ENCODE peak calls at places on chromosome 20, in ten cellular contexts. One of them, this sample, is unnamed.

GRCh38 chr20:33733654-33734576 is 2.1 kb downstream of the ZNF341 start:
- DNase-seq in activated CD8-positive, alpha-beta memory T cell treated with anti-CD3 and anti-CD28 coated beads for 24 hours: no peak
- DNase-seq in GM23248: peak
- DNase-seq in bronchial epithelial cell: peak
- DNase-seq in stimulated activated CD8-positive, alpha-beta memory T cell treated with anti-CD3 and anti-CD28 coated beads, Interleukin-4, amount 100 ng/mL, for 1 hour: no peak
- DNase-seq in posterior cingulate gyrus: no peak
- DNase-seq in fibroblast of the aortic adventitia: peak
- DNase-seq in activated T-helper 1 cell treated with anti-CD3 and anti-CD28 coated beads, Interleukin-2, amount 50 U/mL, for 16 hours: no peak
- DNase-seq in ACHN: peak
- DNase-seq in NCI-H2107: no peak
- DNase-seq in this sample: peak

GRCh38 chr20:57499676-57500075 is 25.3 kb downstream of the CTCFL start:
- DNase-seq in activated CD8-positive, alpha-beta memory T cell treated with anti-CD3 and anti-CD28 coated beads for 24 hours: no peak
- DNase-seq in GM23248: no peak
- DNase-seq in bronchial epithelial cell: peak
- DNase-seq in stimulated activated CD8-positive, alpha-beta memory T cell treated with anti-CD3 and anti-CD28 coated beads, Interleukin-4, amount 100 ng/mL, for 1 hour: no peak
- DNase-seq in posterior cingulate gyrus: no peak
- DNase-seq in fibroblast of the aortic adventitia: no peak
- DNase-seq in activated T-helper 1 cell treated with anti-CD3 and anti-CD28 coated beads, Interleukin-2, amount 50 U/mL, for 16 hours: no peak
- DNase-seq in ACHN: no peak
- DNase-seq in NCI-H2107: no peak
- DNase-seq in this sample: no peak

GRCh38 chr20:25686081-25687077 is 10.3 kb downstream of the ZNF337 start:
- DNase-seq in activated CD8-positive, alpha-beta memory T cell treated with anti-CD3 and anti-CD28 coated beads for 24 hours: no peak
- DNase-seq in GM23248: no peak
- DNase-seq in bronchial epithelial cell: no peak
- DNase-seq in stimulated activated CD8-positive, alpha-beta memory T cell treated with anti-CD3 and anti-CD28 coated beads, Interleukin-4, amount 100 ng/mL, for 1 hour: no peak
- DNase-seq in posterior cingulate gyrus: no peak
- DNase-seq in fibroblast of the aortic adventitia: no peak
- DNase-seq in activated T-helper 1 cell treated with anti-CD3 and anti-CD28 coated beads, Interleukin-2, amount 50 U/mL, for 16 hours: no peak
- DNase-seq in ACHN: no peak
- DNase-seq in NCI-H2107: peak
- DNase-seq in this sample: no peak

GRCh38 chr20:47043076-47043475 is 148.4 kb downstream of the EYA2 start:
- DNase-seq in activated CD8-positive, alpha-beta memory T cell treated with anti-CD3 and anti-CD28 coated beads for 24 hours: no peak
- DNase-seq in GM23248: no peak
- DNase-seq in bronchial epithelial cell: no peak
- DNase-seq in stimulated activated CD8-positive, alpha-beta memory T cell treated with anti-CD3 and anti-CD28 coated beads, Interleukin-4, amount 100 ng/mL, for 1 hour: no peak
- DNase-seq in posterior cingulate gyrus: no peak
- DNase-seq in fibroblast of the aortic adventitia: no peak
- DNase-seq in activated T-helper 1 cell treated with anti-CD3 and anti-CD28 coated beads, Interleukin-2, amount 50 U/mL, for 16 hours: no peak
- DNase-seq in ACHN: no peak
- DNase-seq in NCI-H2107: no peak
- DNase-seq in this sample: no peak

GRCh38 chr20:54346269-54346668 is 129.1 kb upstream of the DOK5 start:
- DNase-seq in activated CD8-positive, alpha-beta memory T cell treated with anti-CD3 and anti-CD28 coated beads for 24 hours: no peak
- DNase-seq in GM23248: peak
- DNase-seq in bronchial epithelial cell: no peak
- DNase-seq in stimulated activated CD8-positive, alpha-beta memory T cell treated with anti-CD3 and anti-CD28 coated beads, Interleukin-4, amount 100 ng/mL, for 1 hour: no peak
- DNase-seq in posterior cingulate gyrus: no peak
- DNase-seq in fibroblast of the aortic adventitia: no peak
- DNase-seq in activated T-helper 1 cell treated with anti-CD3 and anti-CD28 coated beads, Interleukin-2, amount 50 U/mL, for 16 hours: no peak
- DNase-seq in ACHN: no peak
- DNase-seq in NCI-H2107: no peak
- DNase-seq in this sample: no peak

GRCh38 chr20:63344616-63345327 is 16.4 kb downstream of the CHRNA4 start:
- DNase-seq in activated CD8-positive, alpha-beta memory T cell treated with anti-CD3 and anti-CD28 coated beads for 24 hours: no peak
- DNase-seq in GM23248: peak
- DNase-seq in bronchial epithelial cell: no peak
- DNase-seq in stimulated activated CD8-positive, alpha-beta memory T cell treated with anti-CD3 and anti-CD28 coated beads, Interleukin-4, amount 100 ng/mL, for 1 hour: no peak
- DNase-seq in posterior cingulate gyrus: no peak
- DNase-seq in fibroblast of the aortic adventitia: peak
- DNase-seq in activated T-helper 1 cell treated with anti-CD3 and anti-CD28 coated beads, Interleukin-2, amount 50 U/mL, for 16 hours: no peak
- DNase-seq in ACHN: no peak
- DNase-seq in NCI-H2107: no peak
- DNase-seq in this sample: no peak

GRCh38 chr20:50305636-50306477 is 115.2 kb downstream of the CEBPB start:
- DNase-seq in activated CD8-positive, alpha-beta memory T cell treated with anti-CD3 and anti-CD28 coated beads for 24 hours: no peak
- DNase-seq in GM23248: peak
- DNase-seq in bronchial epithelial cell: peak
- DNase-seq in stimulated activated CD8-positive, alpha-beta memory T cell treated with anti-CD3 and anti-CD28 coated beads, Interleukin-4, amount 100 ng/mL, for 1 hour: no peak
- DNase-seq in posterior cingulate gyrus: no peak
- DNase-seq in fibroblast of the aortic adventitia: peak
- DNase-seq in activated T-helper 1 cell treated with anti-CD3 and anti-CD28 coated beads, Interleukin-2, amount 50 U/mL, for 16 hours: no peak
- DNase-seq in ACHN: no peak
- DNase-seq in NCI-H2107: peak
- DNase-seq in this sample: peak

GRCh38 chr20:8454137-8454712 is 322.2 kb downstream of the PLCB1 start:
- DNase-seq in activated CD8-positive, alpha-beta memory T cell treated with anti-CD3 and anti-CD28 coated beads for 24 hours: no peak
- DNase-seq in GM23248: peak
- DNase-seq in bronchial epithelial cell: peak
- DNase-seq in stimulated activated CD8-positive, alpha-beta memory T cell treated with anti-CD3 and anti-CD28 coated beads, Interleukin-4, amount 100 ng/mL, for 1 hour: no peak
- DNase-seq in posterior cingulate gyrus: no peak
- DNase-seq in fibroblast of the aortic adventitia: peak
- DNase-seq in activated T-helper 1 cell treated with anti-CD3 and anti-CD28 coated beads, Interleukin-2, amount 50 U/mL, for 16 hours: no peak
- DNase-seq in ACHN: peak
- DNase-seq in NCI-H2107: no peak
- DNase-seq in this sample: peak

GRCh38 chr20:58150772-58151171 is 77.7 kb downstream of the ANKRD60 start:
- DNase-seq in activated CD8-positive, alpha-beta memory T cell treated with anti-CD3 and anti-CD28 coated beads for 24 hours: no peak
- DNase-seq in GM23248: no peak
- DNase-seq in bronchial epithelial cell: no peak
- DNase-seq in stimulated activated CD8-positive, alpha-beta memory T cell treated with anti-CD3 and anti-CD28 coated beads, Interleukin-4, amount 100 ng/mL, for 1 hour: no peak
- DNase-seq in posterior cingulate gyrus: no peak
- DNase-seq in fibroblast of the aortic adventitia: no peak
- DNase-seq in activated T-helper 1 cell treated with anti-CD3 and anti-CD28 coated beads, Interleukin-2, amount 50 U/mL, for 16 hours: no peak
- DNase-seq in ACHN: no peak
- DNase-seq in NCI-H2107: no peak
- DNase-seq in this sample: no peak

GRCh38 chr20:31496761-31497295 is 17.4 kb upstream of the HM13 start:
- DNase-seq in activated CD8-positive, alpha-beta memory T cell treated with anti-CD3 and anti-CD28 coated beads for 24 hours: no peak
- DNase-seq in GM23248: peak
- DNase-seq in bronchial epithelial cell: no peak
- DNase-seq in stimulated activated CD8-positive, alpha-beta memory T cell treated with anti-CD3 and anti-CD28 coated beads, Interleukin-4, amount 100 ng/mL, for 1 hour: no peak
- DNase-seq in posterior cingulate gyrus: no peak
- DNase-seq in fibroblast of the aortic adventitia: peak
- DNase-seq in activated T-helper 1 cell treated with anti-CD3 and anti-CD28 coated beads, Interleukin-2, amount 50 U/mL, for 16 hours: no peak
- DNase-seq in ACHN: no peak
- DNase-seq in NCI-H2107: no peak
- DNase-seq in this sample: no peak

GRCh38 chr20:43959079-43959919 is 44.6 kb downstream of the TOX2 start:
- DNase-seq in activated CD8-positive, alpha-beta memory T cell treated with anti-CD3 and anti-CD28 coated beads for 24 hours: no peak
- DNase-seq in GM23248: peak
- DNase-seq in bronchial epithelial cell: no peak
- DNase-seq in stimulated activated CD8-positive, alpha-beta memory T cell treated with anti-CD3 and anti-CD28 coated beads, Interleukin-4, amount 100 ng/mL, for 1 hour: no peak
- DNase-seq in posterior cingulate gyrus: no peak
- DNase-seq in fibroblast of the aortic adventitia: peak
- DNase-seq in activated T-helper 1 cell treated with anti-CD3 and anti-CD28 coated beads, Interleukin-2, amount 50 U/mL, for 16 hours: no peak
- DNase-seq in ACHN: no peak
- DNase-seq in NCI-H2107: no peak
- DNase-seq in this sample: no peak

GRCh38 chr20:13333036-13333435 is 112.0 kb downstream of the ISM1 start:
- DNase-seq in activated CD8-positive, alpha-beta memory T cell treated with anti-CD3 and anti-CD28 coated beads for 24 hours: no peak
- DNase-seq in GM23248: no peak
- DNase-seq in bronchial epithelial cell: no peak
- DNase-seq in stimulated activated CD8-positive, alpha-beta memory T cell treated with anti-CD3 and anti-CD28 coated beads, Interleukin-4, amount 100 ng/mL, for 1 hour: no peak
- DNase-seq in posterior cingulate gyrus: no peak
- DNase-seq in fibroblast of the aortic adventitia: no peak
- DNase-seq in activated T-helper 1 cell treated with anti-CD3 and anti-CD28 coated beads, Interleukin-2, amount 50 U/mL, for 16 hours: no peak
- DNase-seq in ACHN: peak
- DNase-seq in NCI-H2107: no peak
- DNase-seq in this sample: no peak

GRCh38 chr20:58813369-58813768 is 37.3 kb downstream of the GNAS-AS1 start:
- DNase-seq in activated CD8-positive, alpha-beta memory T cell treated with anti-CD3 and anti-CD28 coated beads for 24 hours: no peak
- DNase-seq in GM23248: no peak
- DNase-seq in bronchial epithelial cell: no peak
- DNase-seq in stimulated activated CD8-positive, alpha-beta memory T cell treated with anti-CD3 and anti-CD28 coated beads, Interleukin-4, amount 100 ng/mL, for 1 hour: no peak
- DNase-seq in posterior cingulate gyrus: no peak
- DNase-seq in fibroblast of the aortic adventitia: no peak
- DNase-seq in activated T-helper 1 cell treated with anti-CD3 and anti-CD28 coated beads, Interleukin-2, amount 50 U/mL, for 16 hours: no peak
- DNase-seq in ACHN: no peak
- DNase-seq in NCI-H2107: no peak
- DNase-seq in this sample: no peak

GRCh38 chr20:48794360-48794759 is 33.4 kb downstream of the PREX1 start:
- DNase-seq in activated CD8-positive, alpha-beta memory T cell treated with anti-CD3 and anti-CD28 coated beads for 24 hours: no peak
- DNase-seq in GM23248: no peak
- DNase-seq in bronchial epithelial cell: no peak
- DNase-seq in stimulated activated CD8-positive, alpha-beta memory T cell treated with anti-CD3 and anti-CD28 coated beads, Interleukin-4, amount 100 ng/mL, for 1 hour: no peak
- DNase-seq in posterior cingulate gyrus: peak
- DNase-seq in fibroblast of the aortic adventitia: no peak
- DNase-seq in activated T-helper 1 cell treated with anti-CD3 and anti-CD28 coated beads, Interleukin-2, amount 50 U/mL, for 16 hours: no peak
- DNase-seq in ACHN: no peak
- DNase-seq in NCI-H2107: no peak
- DNase-seq in this sample: no peak

GRCh38 chr20:60579941-60580515 is 621.8 kb downstream of the CDH26 start:
- DNase-seq in activated CD8-positive, alpha-beta memory T cell treated with anti-CD3 and anti-CD28 coated beads for 24 hours: no peak
- DNase-seq in GM23248: no peak
- DNase-seq in bronchial epithelial cell: peak
- DNase-seq in stimulated activated CD8-positive, alpha-beta memory T cell treated with anti-CD3 and anti-CD28 coated beads, Interleukin-4, amount 100 ng/mL, for 1 hour: no peak
- DNase-seq in posterior cingulate gyrus: no peak
- DNase-seq in fibroblast of the aortic adventitia: no peak
- DNase-seq in activated T-helper 1 cell treated with anti-CD3 and anti-CD28 coated beads, Interleukin-2, amount 50 U/mL, for 16 hours: no peak
- DNase-seq in ACHN: no peak
- DNase-seq in NCI-H2107: no peak
- DNase-seq in this sample: no peak

GRCh38 chr20:62719250-62719945 is 10.8 kb downstream of the NTSR1 start:
- DNase-seq in activated CD8-positive, alpha-beta memory T cell treated with anti-CD3 and anti-CD28 coated beads for 24 hours: no peak
- DNase-seq in GM23248: no peak
- DNase-seq in bronchial epithelial cell: no peak
- DNase-seq in stimulated activated CD8-positive, alpha-beta memory T cell treated with anti-CD3 and anti-CD28 coated beads, Interleukin-4, amount 100 ng/mL, for 1 hour: no peak
- DNase-seq in posterior cingulate gyrus: no peak
- DNase-seq in fibroblast of the aortic adventitia: peak
- DNase-seq in activated T-helper 1 cell treated with anti-CD3 and anti-CD28 coated beads, Interleukin-2, amount 50 U/mL, for 16 hours: no peak
- DNase-seq in ACHN: no peak
- DNase-seq in NCI-H2107: no peak
- DNase-seq in this sample: peak

GRCh38 chr20:33075281-33075680 is 4.2 kb upstream of the BPIFB4 start:
- DNase-seq in activated CD8-positive, alpha-beta memory T cell treated with anti-CD3 and anti-CD28 coated beads for 24 hours: no peak
- DNase-seq in GM23248: no peak
- DNase-seq in bronchial epithelial cell: no peak
- DNase-seq in stimulated activated CD8-positive, alpha-beta memory T cell treated with anti-CD3 and anti-CD28 coated beads, Interleukin-4, amount 100 ng/mL, for 1 hour: no peak
- DNase-seq in posterior cingulate gyrus: no peak
- DNase-seq in fibroblast of the aortic adventitia: no peak
- DNase-seq in activated T-helper 1 cell treated with anti-CD3 and anti-CD28 coated beads, Interleukin-2, amount 50 U/mL, for 16 hours: no peak
- DNase-seq in ACHN: no peak
- DNase-seq in NCI-H2107: no peak
- DNase-seq in this sample: no peak

GRCh38 chr20:35972445-35972844 is 4.1 kb downstream of the CNBD2 start:
- DNase-seq in activated CD8-positive, alpha-beta memory T cell treated with anti-CD3 and anti-CD28 coated beads for 24 hours: no peak
- DNase-seq in GM23248: peak
- DNase-seq in bronchial epithelial cell: no peak
- DNase-seq in stimulated activated CD8-positive, alpha-beta memory T cell treated with anti-CD3 and anti-CD28 coated beads, Interleukin-4, amount 100 ng/mL, for 1 hour: no peak
- DNase-seq in posterior cingulate gyrus: no peak
- DNase-seq in fibroblast of the aortic adventitia: no peak
- DNase-seq in activated T-helper 1 cell treated with anti-CD3 and anti-CD28 coated beads, Interleukin-2, amount 50 U/mL, for 16 hours: no peak
- DNase-seq in ACHN: no peak
- DNase-seq in NCI-H2107: no peak
- DNase-seq in this sample: no peak

GRCh38 chr20:62212309-62212708 is 7.8 kb downstream of the HRH3 start:
- DNase-seq in activated CD8-positive, alpha-beta memory T cell treated with anti-CD3 and anti-CD28 coated beads for 24 hours: no peak
- DNase-seq in GM23248: no peak
- DNase-seq in bronchial epithelial cell: no peak
- DNase-seq in stimulated activated CD8-positive, alpha-beta memory T cell treated with anti-CD3 and anti-CD28 coated beads, Interleukin-4, amount 100 ng/mL, for 1 hour: no peak
- DNase-seq in posterior cingulate gyrus: peak
- DNase-seq in fibroblast of the aortic adventitia: no peak
- DNase-seq in activated T-helper 1 cell treated with anti-CD3 and anti-CD28 coated beads, Interleukin-2, amount 50 U/mL, for 16 hours: no peak
- DNase-seq in ACHN: no peak
- DNase-seq in NCI-H2107: no peak
- DNase-seq in this sample: no peak

GRCh38 chr20:34536798-34537394 is 20.7 kb downstream of the DYNLRB1 start:
- DNase-seq in activated CD8-positive, alpha-beta memory T cell treated with anti-CD3 and anti-CD28 coated beads for 24 hours: no peak
- DNase-seq in GM23248: peak
- DNase-seq in bronchial epithelial cell: no peak
- DNase-seq in stimulated activated CD8-positive, alpha-beta memory T cell treated with anti-CD3 and anti-CD28 coated beads, Interleukin-4, amount 100 ng/mL, for 1 hour: no peak
- DNase-seq in posterior cingulate gyrus: peak
- DNase-seq in fibroblast of the aortic adventitia: no peak
- DNase-seq in activated T-helper 1 cell treated with anti-CD3 and anti-CD28 coated beads, Interleukin-2, amount 50 U/mL, for 16 hours: no peak
- DNase-seq in ACHN: no peak
- DNase-seq in NCI-H2107: no peak
- DNase-seq in this sample: peak

GRCh38 chr20:34037121-34037520 is 43.4 kb downstream of the RALY start:
- DNase-seq in activated CD8-positive, alpha-beta memory T cell treated with anti-CD3 and anti-CD28 coated beads for 24 hours: peak
- DNase-seq in GM23248: peak
- DNase-seq in bronchial epithelial cell: peak
- DNase-seq in stimulated activated CD8-positive, alpha-beta memory T cell treated with anti-CD3 and anti-CD28 coated beads, Interleukin-4, amount 100 ng/mL, for 1 hour: no peak
- DNase-seq in posterior cingulate gyrus: no peak
- DNase-seq in fibroblast of the aortic adventitia: no peak
- DNase-seq in activated T-helper 1 cell treated with anti-CD3 and anti-CD28 coated beads, Interleukin-2, amount 50 U/mL, for 16 hours: peak
- DNase-seq in ACHN: no peak
- DNase-seq in NCI-H2107: no peak
- DNase-seq in this sample: no peak

GRCh38 chr20:25065625-25066338 is 7.8 kb upstream of the ACSS1 start:
- DNase-seq in activated CD8-positive, alpha-beta memory T cell treated with anti-CD3 and anti-CD28 coated beads for 24 hours: peak
- DNase-seq in GM23248: peak
- DNase-seq in bronchial epithelial cell: peak
- DNase-seq in stimulated activated CD8-positive, alpha-beta memory T cell treated with anti-CD3 and anti-CD28 coated beads, Interleukin-4, amount 100 ng/mL, for 1 hour: no peak
- DNase-seq in posterior cingulate gyrus: peak
- DNase-seq in fibroblast of the aortic adventitia: peak
- DNase-seq in activated T-helper 1 cell treated with anti-CD3 and anti-CD28 coated beads, Interleukin-2, amount 50 U/mL, for 16 hours: peak
- DNase-seq in ACHN: peak
- DNase-seq in NCI-H2107: no peak
- DNase-seq in this sample: peak

GRCh38 chr20:58693226-58694006 is 816 bp downstream of the NPEPL1 start:
- DNase-seq in activated CD8-positive, alpha-beta memory T cell treated with anti-CD3 and anti-CD28 coated beads for 24 hours: peak
- DNase-seq in GM23248: peak
- DNase-seq in bronchial epithelial cell: no peak
- DNase-seq in stimulated activated CD8-positive, alpha-beta memory T cell treated with anti-CD3 and anti-CD28 coated beads, Interleukin-4, amount 100 ng/mL, for 1 hour: no peak
- DNase-seq in posterior cingulate gyrus: no peak
- DNase-seq in fibroblast of the aortic adventitia: no peak
- DNase-seq in activated T-helper 1 cell treated with anti-CD3 and anti-CD28 coated beads, Interleukin-2, amount 50 U/mL, for 16 hours: no peak
- DNase-seq in ACHN: peak
- DNase-seq in NCI-H2107: no peak
- DNase-seq in this sample: peak

GRCh38 chr20:49694450-49695071 is 19.1 kb downstream of the B4GALT5 start:
- DNase-seq in activated CD8-positive, alpha-beta memory T cell treated with anti-CD3 and anti-CD28 coated beads for 24 hours: no peak
- DNase-seq in GM23248: no peak
- DNase-seq in bronchial epithelial cell: no peak
- DNase-seq in stimulated activated CD8-positive, alpha-beta memory T cell treated with anti-CD3 and anti-CD28 coated beads, Interleukin-4, amount 100 ng/mL, for 1 hour: no peak
- DNase-seq in posterior cingulate gyrus: no peak
- DNase-seq in fibroblast of the aortic adventitia: no peak
- DNase-seq in activated T-helper 1 cell treated with anti-CD3 and anti-CD28 coated beads, Interleukin-2, amount 50 U/mL, for 16 hours: no peak
- DNase-seq in ACHN: no peak
- DNase-seq in NCI-H2107: no peak
- DNase-seq in this sample: peak

GRCh38 chr20:2305946-2306345 is 10.1 kb downstream of the TGM3 start:
- DNase-seq in activated CD8-positive, alpha-beta memory T cell treated with anti-CD3 and anti-CD28 coated beads for 24 hours: no peak
- DNase-seq in GM23248: no peak
- DNase-seq in bronchial epithelial cell: no peak
- DNase-seq in stimulated activated CD8-positive, alpha-beta memory T cell treated with anti-CD3 and anti-CD28 coated beads, Interleukin-4, amount 100 ng/mL, for 1 hour: no peak
- DNase-seq in posterior cingulate gyrus: no peak
- DNase-seq in fibroblast of the aortic adventitia: no peak
- DNase-seq in activated T-helper 1 cell treated with anti-CD3 and anti-CD28 coated beads, Interleukin-2, amount 50 U/mL, for 16 hours: no peak
- DNase-seq in ACHN: no peak
- DNase-seq in NCI-H2107: peak
- DNase-seq in this sample: no peak

GRCh38 chr20:56222201-56222600 is 26.3 kb upstream of the MC3R start:
- DNase-seq in activated CD8-positive, alpha-beta memory T cell treated with anti-CD3 and anti-CD28 coated beads for 24 hours: no peak
- DNase-seq in GM23248: peak
- DNase-seq in bronchial epithelial cell: peak
- DNase-seq in stimulated activated CD8-positive, alpha-beta memory T cell treated with anti-CD3 and anti-CD28 coated beads, Interleukin-4, amount 100 ng/mL, for 1 hour: no peak
- DNase-seq in posterior cingulate gyrus: no peak
- DNase-seq in fibroblast of the aortic adventitia: no peak
- DNase-seq in activated T-helper 1 cell treated with anti-CD3 and anti-CD28 coated beads, Interleukin-2, amount 50 U/mL, for 16 hours: no peak
- DNase-seq in ACHN: no peak
- DNase-seq in NCI-H2107: no peak
- DNase-seq in this sample: peak

GRCh38 chr20:53345536-53346070 is 248.0 kb downstream of the ZNF217 start:
- DNase-seq in activated CD8-positive, alpha-beta memory T cell treated with anti-CD3 and anti-CD28 coated beads for 24 hours: no peak
- DNase-seq in GM23248: no peak
- DNase-seq in bronchial epithelial cell: no peak
- DNase-seq in stimulated activated CD8-positive, alpha-beta memory T cell treated with anti-CD3 and anti-CD28 coated beads, Interleukin-4, amount 100 ng/mL, for 1 hour: no peak
- DNase-seq in posterior cingulate gyrus: no peak
- DNase-seq in fibroblast of the aortic adventitia: no peak
- DNase-seq in activated T-helper 1 cell treated with anti-CD3 and anti-CD28 coated beads, Interleukin-2, amount 50 U/mL, for 16 hours: no peak
- DNase-seq in ACHN: no peak
- DNase-seq in NCI-H2107: no peak
- DNase-seq in this sample: no peak

GRCh38 chr20:50470249-50470858 is 39.8 kb upstream of the PTPN1 start:
- DNase-seq in activated CD8-positive, alpha-beta memory T cell treated with anti-CD3 and anti-CD28 coated beads for 24 hours: no peak
- DNase-seq in GM23248: peak
- DNase-seq in bronchial epithelial cell: peak
- DNase-seq in stimulated activated CD8-positive, alpha-beta memory T cell treated with anti-CD3 and anti-CD28 coated beads, Interleukin-4, amount 100 ng/mL, for 1 hour: no peak
- DNase-seq in posterior cingulate gyrus: no peak
- DNase-seq in fibroblast of the aortic adventitia: no peak
- DNase-seq in activated T-helper 1 cell treated with anti-CD3 and anti-CD28 coated beads, Interleukin-2, amount 50 U/mL, for 16 hours: no peak
- DNase-seq in ACHN: no peak
- DNase-seq in NCI-H2107: no peak
- DNase-seq in this sample: peak

This sample was measured in ELR.